ENCODE peak calls at places on chromosomes 7 and 10, in four cellular contexts. One of them, this sample, is unnamed.

GRCh38 chr7:133568544-133568943 is 315.7 kb downstream of the EXOC4 start:
- DNase-seq in GM12878: no peak
- DNase-seq in K562: no peak
- DNase-seq in HL-60: no peak
- DNase-seq in this sample: no peak

GRCh38 chr7:87872356-87872755 is 3.8 kb downstream of the SLC25A40 start:
- DNase-seq in K562: no peak
- DNase-seq in GM12878: no peak
- DNase-seq in HL-60: no peak
- DNase-seq in this sample: no peak

GRCh38 chr7:45594780-45595535 is 20.8 kb downstream of the ADCY1 start:
- DNase-seq in HL-60: no peak
- DNase-seq in GM12878: no peak
- DNase-seq in K562: no peak
- DNase-seq in this sample: no peak

GRCh38 chr7:91091631-91092030 is 172.6 kb upstream of the FZD1 start:
- DNase-seq in HL-60: no peak
- DNase-seq in GM12878: no peak
- DNase-seq in K562: no peak
- DNase-seq in this sample: no peak

GRCh38 chr10:132273966-132274365 is 33.8 kb downstream of the STK32C start:
- DNase-seq in GM12878: no peak
- DNase-seq in HL-60: no peak
- DNase-seq in K562: no peak
- DNase-seq in this sample: no peak

GRCh38 chr7:26398436-26399308 is 107.0 kb downstream of the SNX10 start:
- DNase-seq in K562: peak; percentile 81
- DNase-seq in HL-60: peak; percentile 83
- DNase-seq in GM12878: peak; percentile 91
- DNase-seq in this sample: peak; percentile 70

GRCh38 chr10:100103581-100103980 is 21.9 kb upstream of the CPN1 start:
- DNase-seq in GM12878: no peak
- DNase-seq in K562: no peak
- DNase-seq in HL-60: no peak
- DNase-seq in this sample: no peak

GRCh38 chr10:100618091-100618615 is 82.4 kb downstream of the HIF1AN start:
- DNase-seq in HL-60: no peak
- DNase-seq in GM12878: no peak
- DNase-seq in K562: no peak
- DNase-seq in this sample: no peak

GRCh38 chr10:131830446-131831130 is 70.2 kb upstream of the PPP2R2D start:
- DNase-seq in HL-60: no peak
- DNase-seq in GM12878: no peak
- DNase-seq in K562: no peak
- DNase-seq in this sample: no peak

GRCh38 chr7:19754521-19755116 is 18.8 kb downstream of the TMEM196 start:
- DNase-seq in K562: peak; percentile 34
- DNase-seq in GM12878: peak; percentile 15
- DNase-seq in HL-60: no peak
- DNase-seq in this sample: no peak

GRCh38 chr10:1205450-1206030 is 149.4 kb downstream of the WDR37 start:
- DNase-seq in GM12878: no peak
- DNase-seq in K562: no peak
- DNase-seq in HL-60: no peak
- DNase-seq in this sample: no peak

GRCh38 chr10:61822781-61823230 is 78.7 kb upstream of the ARID5B start:
- DNase-seq in HL-60: no peak
- DNase-seq in GM12878: no peak
- DNase-seq in K562: peak; percentile 68
- DNase-seq in this sample: no peak

GRCh38 chr7:25795824-25796235 is 356.2 kb upstream of the NFE2L3 start:
- DNase-seq in HL-60: no peak
- DNase-seq in K562: no peak
- DNase-seq in GM12878: no peak
- DNase-seq in this sample: no peak

GRCh38 chr10:93871805-93872204 is 22.0 kb upstream of the SLC35G1 start:
- DNase-seq in GM12878: no peak
- DNase-seq in K562: no peak
- DNase-seq in HL-60: no peak
- DNase-seq in this sample: no peak

GRCh38 chr10:107085661-107086525 is 78.6 kb downstream of the SORCS1 start:
- DNase-seq in GM12878: no peak
- DNase-seq in K562: no peak
- DNase-seq in HL-60: no peak
- DNase-seq in this sample: no peak

GRCh38 chr10:47165168-47165710 is 134.8 kb upstream of the GDF10 start:
- DNase-seq in GM12878: no peak
- DNase-seq in HL-60: no peak
- DNase-seq in K562: no peak
- DNase-seq in this sample: no peak

GRCh38 chr10:103079946-103080345 is 113.1 kb downstream of the NT5C2 start:
- DNase-seq in GM12878: no peak
- DNase-seq in K562: no peak
- DNase-seq in HL-60: no peak
- DNase-seq in this sample: no peak

GRCh38 chr10:114925675-114926204 is 12.3 kb upstream of the TRUB1 start:
- DNase-seq in GM12878: no peak
- DNase-seq in K562: peak; percentile 13
- DNase-seq in HL-60: no peak
- DNase-seq in this sample: peak; percentile 2

GRCh38 chr7:27203964-27204594 is 4.2 kb upstream of the HOXA13 start:
- DNase-seq in K562: no peak
- DNase-seq in HL-60: no peak
- DNase-seq in GM12878: no peak
- DNase-seq in this sample: no peak

GRCh38 chr10:70513848-70514309 is 35.3 kb downstream of the PALD1 start:
- DNase-seq in HL-60: no peak
- DNase-seq in GM12878: peak; percentile 51
- DNase-seq in K562: no peak
- DNase-seq in this sample: peak; percentile 84

GRCh38 chr7:80533287-80533686 is 21.4 kb upstream of the GNAT3 start:
- DNase-seq in HL-60: no peak
- DNase-seq in GM12878: no peak
- DNase-seq in K562: no peak
- DNase-seq in this sample: no peak

GRCh38 chr7:105587899-105588690 is 6.8 kb upstream of the EFCAB10 start:
- DNase-seq in HL-60: no peak
- DNase-seq in GM12878: no peak
- DNase-seq in K562: peak; percentile 25
- DNase-seq in this sample: no peak

GRCh38 chr10:4431114-4431862 is 394.7 kb upstream of the AKR1E2 start:
- DNase-seq in K562: no peak
- DNase-seq in HL-60: no peak
- DNase-seq in GM12878: no peak
- DNase-seq in this sample: no peak

GRCh38 chr10:107653832-107654287 is 489.4 kb upstream of the SORCS1 start:
- DNase-seq in K562: no peak
- DNase-seq in HL-60: peak; percentile 31
- DNase-seq in GM12878: peak; percentile 37
- DNase-seq in this sample: no peak

GRCh38 chr10:32327364-32327691 is 19.6 kb downstream of the EPC1 start:
- DNase-seq in K562: no peak
- DNase-seq in GM12878: no peak
- DNase-seq in HL-60: no peak
- DNase-seq in this sample: no peak

GRCh38 chr7:137592232-137592896 is 248.8 kb upstream of the PTN start:
- DNase-seq in HL-60: peak; percentile 29
- DNase-seq in GM12878: no peak
- DNase-seq in K562: peak; percentile 76
- DNase-seq in this sample: peak; percentile 16

GRCh38 chr10:63713191-63714144 is 192.3 kb downstream of the REEP3 start:
- DNase-seq in GM12878: no peak
- DNase-seq in K562: no peak
- DNase-seq in HL-60: no peak
- DNase-seq in this sample: no peak

GRCh38 chr10:123896217-123896927 is 4.8 kb upstream of the CPXM2 start:
- DNase-seq in GM12878: no peak
- DNase-seq in K562: no peak
- DNase-seq in HL-60: no peak
- DNase-seq in this sample: no peak

GRCh38 chr7:114589436-114589835 is 174.8 kb downstream of the FOXP2 start:
- DNase-seq in GM12878: no peak
- DNase-seq in K562: no peak
- DNase-seq in HL-60: no peak
- DNase-seq in this sample: no peak

GRCh38 chr7:74585844-74586243 is 71.7 kb upstream of the GTF2I start:
- DNase-seq in K562: no peak
- DNase-seq in HL-60: no peak
- DNase-seq in GM12878: no peak
- DNase-seq in this sample: no peak

GRCh38 chr7:115558186-115558585 is 472.4 kb downstream of the TFEC start:
- DNase-seq in GM12878: no peak
- DNase-seq in HL-60: no peak
- DNase-seq in K562: no peak
- DNase-seq in this sample: no peak

GRCh38 chr7:25708211-25708610 is 443.8 kb upstream of the NFE2L3 start:
- DNase-seq in K562: no peak
- DNase-seq in HL-60: no peak
- DNase-seq in GM12878: no peak
- DNase-seq in this sample: no peak

GRCh38 chr10:89591111-89591795 is 53.8 kb downstream of the PANK1 start:
- DNase-seq in K562: no peak
- DNase-seq in HL-60: no peak
- DNase-seq in GM12878: no peak
- DNase-seq in this sample: no peak

GRCh38 chr10:55160904-55161303 is 359.9 kb upstream of the PCDH15 start:
- DNase-seq in GM12878: no peak
- DNase-seq in HL-60: no peak
- DNase-seq in K562: no peak
- DNase-seq in this sample: no peak

GRCh38 chr10:6098156-6098555 is 9.3 kb downstream of the RBM17 start:
- DNase-seq in GM12878: no peak
- DNase-seq in K562: no peak
- DNase-seq in HL-60: no peak
- DNase-seq in this sample: no peak

GRCh38 chr10:92517034-92517655 is 56.7 kb downstream of the IDE start:
- DNase-seq in K562: peak; percentile 78
- DNase-seq in GM12878: peak; percentile 38
- DNase-seq in HL-60: peak; percentile 70
- DNase-seq in this sample: peak; percentile 33

GRCh38 chr7:88789480-88790064 is 6.0 kb downstream of the TEX47 start:
- DNase-seq in K562: peak; percentile 15
- DNase-seq in GM12878: no peak
- DNase-seq in HL-60: no peak
- DNase-seq in this sample: no peak

GRCh38 chr10:31064334-31064733 is 32.7 kb upstream of the ZNF438 start:
- DNase-seq in K562: no peak
- DNase-seq in GM12878: no peak
- DNase-seq in HL-60: no peak
- DNase-seq in this sample: no peak

GRCh38 chr7:98372993-98373392 is 27.9 kb downstream of the BAIAP2L1 start:
- DNase-seq in K562: no peak
- DNase-seq in GM12878: no peak
- DNase-seq in HL-60: no peak
- DNase-seq in this sample: no peak

GRCh38 chr7:37284805-37285211 is 163.9 kb downstream of the ELMO1 start:
- DNase-seq in GM12878: peak; percentile 9
- DNase-seq in HL-60: peak; percentile 23
- DNase-seq in K562: peak; percentile 52
- DNase-seq in this sample: peak; percentile 22

GRCh38 chr7:16646427-16647081 is 573 bp downstream of the BZW2 start:
- DNase-seq in K562: peak; percentile 46
- DNase-seq in HL-60: no peak
- DNase-seq in GM12878: no peak
- DNase-seq in this sample: no peak
- TF ChIP-seq SPI1 in K562: no peak
- TF ChIP-seq SPI1 in HL-60: no peak
- TF ChIP-seq SPI1 in GM12878: no peak
- TF ChIP-seq SPI1 in this sample: no peak

GRCh38 chr7:49074538-49074937 is 150.2 kb downstream of the CDC14C start:
- DNase-seq in HL-60: no peak
- DNase-seq in GM12878: no peak
- DNase-seq in K562: no peak
- DNase-seq in this sample: no peak
- TF ChIP-seq POLR2AphosphoS5 in HL-60: no peak
- TF ChIP-seq POLR2AphosphoS5 in GM12878: no peak
- TF ChIP-seq POLR2AphosphoS5 in K562: no peak
- TF ChIP-seq POLR2AphosphoS5 in this sample: no peak

GRCh38 chr7:934469-935320 is 19.8 kb downstream of the ADAP1 start:
- DNase-seq in HL-60: no peak
- DNase-seq in K562: no peak
- DNase-seq in GM12878: no peak
- DNase-seq in this sample: no peak

GRCh38 chr7:935321-936130 is 19.0 kb downstream of the ADAP1 start:
- DNase-seq in HL-60: no peak
- DNase-seq in K562: no peak
- DNase-seq in GM12878: no peak
- DNase-seq in this sample: no peak

GRCh38 chr7:938546-939185 is 15.8 kb downstream of the ADAP1 start:
- DNase-seq in K562: no peak
- DNase-seq in GM12878: no peak
- DNase-seq in HL-60: no peak
- DNase-seq in this sample: no peak

GRCh38 chr7:937851-938484 is 16.5 kb downstream of the ADAP1 start:
- DNase-seq in K562: no peak
- DNase-seq in GM12878: no peak
- DNase-seq in HL-60: no peak
- DNase-seq in this sample: no peak

GRCh38 chr7:936131-937054 is 18.1 kb downstream of the ADAP1 start:
- DNase-seq in GM12878: peak; percentile 92
- DNase-seq in K562: no peak
- DNase-seq in HL-60: no peak
- DNase-seq in this sample: peak; percentile 88
- TF ChIP-seq SPI1 in GM12878: no peak
- TF ChIP-seq SPI1 in K562: no peak
- TF ChIP-seq SPI1 in HL-60: no peak
- TF ChIP-seq SPI1 in this sample: no peak

GRCh38 chr7:30566596-30566995 is 28.1 kb upstream of the GARS1 start:
- DNase-seq in HL-60: no peak
- DNase-seq in GM12878: no peak
- DNase-seq in K562: no peak
- DNase-seq in this sample: no peak
- TF ChIP-seq POLR2AphosphoS5 in HL-60: no peak
- TF ChIP-seq POLR2AphosphoS5 in GM12878: no peak
- TF ChIP-seq POLR2AphosphoS5 in K562: no peak
- TF ChIP-seq POLR2AphosphoS5 in this sample: no peak